ENCODE peak calls at places on chromosomes 11 and 22, in five cellular contexts. T is HCT116, U is astrocyte of the spinal cord, L is lower leg skin, W is fibroblast of mammary gland. D is an unnamed sample.

GRCh38 chr11:123195182-123196059 is at the start of gene CLMP:
- DNase-seq in T (no peak), U (peak), L (peak), W (peak), D (no peak)

GRCh38 chr11:75492181-75492820 is 33.4 kb downstream of the GDPD5 start:
- DNase-seq in T (no peak), U (no peak), L (no peak), W (no peak), D (no peak)

GRCh38 chr22:36383110-36383581 is 4.6 kb downstream of the MYH9 start:
- DNase-seq in T (no peak), U (peak), L (no peak), W (peak), D (no peak)

GRCh38 chr11:58289266-58289665 is 21.2 kb upstream of the OR10W1 start:
- DNase-seq in T (no peak), U (no peak), L (no peak), W (no peak), D (no peak)

GRCh38 chr11:109309153-109309552 is 112.8 kb upstream of the C11orf87 start:
- DNase-seq in T (no peak), U (peak), L (no peak), W (peak), D (no peak)

GRCh38 chr11:96228911-96229310 is 114.1 kb downstream of the MAML2 start:
- DNase-seq in T (no peak), U (no peak), L (no peak), W (no peak), D (no peak)

GRCh38 chr11:70251583-70252285 is 18.8 kb upstream of the PPFIA1 start:
- DNase-seq in T (no peak), U (no peak), L (no peak), W (no peak), D (no peak)

GRCh38 chr22:25375683-25376082 is 156.2 kb downstream of the CRYBB2 start:
- DNase-seq in T (no peak), U (no peak), L (no peak), W (no peak), D (no peak)

GRCh38 chr22:45612940-45613339 is 58.7 kb upstream of the ATXN10 start:
- DNase-seq in T (no peak), U (peak), L (no peak), W (peak), D (no peak)

GRCh38 chr11:128367573-128367972 is 219.8 kb downstream of the ETS1 start:
- DNase-seq in T (no peak), U (no peak), L (no peak), W (no peak), D (no peak)

GRCh38 chr11:134521452-134522289 is 109.6 kb upstream of the B3GAT1 start:
- DNase-seq in T (no peak), U (no peak), L (no peak), W (no peak), D (no peak)

GRCh38 chr11:126602993-126603392 is 247.5 kb downstream of the ST3GAL4 start:
- DNase-seq in T (no peak), U (no peak), L (no peak), W (no peak), D (no peak)

GRCh38 chr11:75554258-75555022 is 7.6 kb upstream of the SERPINH1 start:
- DNase-seq in T (no peak), U (peak), L (peak), W (peak), D (peak)

GRCh38 chr22:26669060-26669481 is 11.7 kb downstream of the MIAT start:
- DNase-seq in T (peak), U (peak), L (no peak), W (peak), D (no peak)

GRCh38 chr22:29096736-29097669 is 24.2 kb downstream of the KREMEN1 start:
- DNase-seq in T (no peak), U (no peak), L (no peak), W (peak), D (no peak)

GRCh38 chr11:104442320-104442719 is 278.4 kb upstream of the PDGFD start:
- DNase-seq in T (no peak), U (no peak), L (no peak), W (no peak), D (no peak)

GRCh38 chr11:73321342-73322110 is 13.4 kb downstream of the ARHGEF17 start:
- DNase-seq in T (no peak), U (peak), L (no peak), W (no peak), D (no peak)

DNA sequence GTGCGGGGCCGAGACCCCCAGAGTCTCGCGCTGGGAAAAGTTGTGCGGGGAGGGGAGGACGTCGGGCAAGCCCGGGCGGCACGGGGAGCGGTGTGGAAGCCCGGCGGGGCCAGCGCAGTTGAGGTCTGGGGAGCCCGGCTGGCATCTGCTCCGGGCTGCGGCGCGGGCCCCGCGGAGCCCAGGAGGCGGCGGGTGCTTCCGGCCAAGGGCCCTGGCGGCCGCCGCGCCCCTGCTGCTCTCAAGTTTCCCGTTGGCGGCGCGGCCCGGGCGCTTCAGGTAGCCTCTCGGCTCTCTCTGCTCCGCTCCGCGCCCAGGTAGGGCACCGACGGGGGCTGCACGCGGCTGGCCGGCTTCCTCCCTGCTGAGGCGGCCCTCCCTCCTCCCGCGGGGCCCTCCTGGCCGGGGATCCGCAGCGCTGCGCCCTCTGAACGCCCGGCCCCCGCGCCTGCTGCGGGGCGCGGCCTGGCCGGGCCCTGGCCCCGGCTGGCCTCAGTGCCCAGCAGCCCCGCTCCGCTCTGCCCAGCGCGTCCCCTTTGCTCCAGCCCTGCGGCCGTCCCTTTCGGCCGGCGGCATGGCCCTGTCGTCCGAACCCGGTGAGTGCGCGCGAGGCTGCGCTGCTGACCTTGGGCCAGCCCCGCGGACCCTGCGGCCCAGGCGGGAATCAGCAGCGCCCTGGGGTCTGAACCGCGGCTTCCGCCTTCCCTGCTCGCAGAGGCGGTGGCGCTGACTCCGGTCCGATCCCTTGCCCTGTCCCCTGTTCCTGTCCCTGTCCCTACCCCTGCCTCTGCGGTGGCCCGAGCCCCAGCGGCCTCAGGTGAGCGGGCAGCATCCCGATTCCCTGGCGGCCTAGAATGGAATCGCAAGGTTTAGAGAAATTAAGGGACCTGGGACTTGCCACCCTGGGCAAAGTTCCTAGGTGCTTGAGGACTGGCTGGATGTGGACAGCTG is 4.3 kb upstream of the AMPD3 start:
- DNase-seq in T (peak), U (peak), L (no peak), W (no peak), D (no peak)
- TF ChIP-seq CTCF in T (no peak), U (peak), L (no peak), W (peak), D (peak)

GRCh38 chr11:11663907-11664306 is 42.1 kb upstream of the GALNT18 start:
- DNase-seq in T (no peak), U (no peak), L (no peak), W (no peak), D (no peak)

GRCh38 chr11:11669447-11669846 is 47.6 kb upstream of the GALNT18 start:
- DNase-seq in T (no peak), U (no peak), L (no peak), W (no peak), D (no peak)

GRCh38 chr11:11668293-11668692 is 46.5 kb upstream of the GALNT18 start:
- DNase-seq in T (no peak), U (no peak), L (no peak), W (no peak), D (no peak)

GRCh38 chr11:11668781-11669180 is 47.0 kb upstream of the GALNT18 start:
- DNase-seq in T (no peak), U (no peak), L (no peak), W (no peak), D (no peak)

DNA sequence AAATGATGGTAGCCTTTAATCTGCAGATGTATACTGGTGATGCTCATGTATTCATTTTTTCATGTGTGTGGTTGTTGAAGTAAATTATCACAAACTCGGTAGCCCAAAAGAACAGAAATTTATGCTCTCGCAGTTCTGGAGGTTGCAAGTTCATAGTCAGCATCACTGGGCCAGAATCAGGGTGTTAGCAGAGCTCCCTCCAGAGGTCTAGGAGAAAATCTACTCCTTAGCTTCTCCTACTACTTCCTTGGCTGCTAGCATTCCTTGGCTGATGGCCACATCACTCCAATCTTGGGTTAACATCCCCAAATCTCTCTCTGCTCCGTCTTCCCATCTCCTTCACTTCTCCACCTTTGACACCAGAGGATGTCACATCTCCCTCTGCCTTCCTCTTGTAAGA is 45.3 kb upstream of the GALNT18 start:
- DNase-seq in T (no peak), U (no peak), L (no peak), W (peak), D (no peak)
- TF ChIP-seq CTCF in T (no peak), U (no peak), L (no peak), W (peak), D (no peak)

DNA sequence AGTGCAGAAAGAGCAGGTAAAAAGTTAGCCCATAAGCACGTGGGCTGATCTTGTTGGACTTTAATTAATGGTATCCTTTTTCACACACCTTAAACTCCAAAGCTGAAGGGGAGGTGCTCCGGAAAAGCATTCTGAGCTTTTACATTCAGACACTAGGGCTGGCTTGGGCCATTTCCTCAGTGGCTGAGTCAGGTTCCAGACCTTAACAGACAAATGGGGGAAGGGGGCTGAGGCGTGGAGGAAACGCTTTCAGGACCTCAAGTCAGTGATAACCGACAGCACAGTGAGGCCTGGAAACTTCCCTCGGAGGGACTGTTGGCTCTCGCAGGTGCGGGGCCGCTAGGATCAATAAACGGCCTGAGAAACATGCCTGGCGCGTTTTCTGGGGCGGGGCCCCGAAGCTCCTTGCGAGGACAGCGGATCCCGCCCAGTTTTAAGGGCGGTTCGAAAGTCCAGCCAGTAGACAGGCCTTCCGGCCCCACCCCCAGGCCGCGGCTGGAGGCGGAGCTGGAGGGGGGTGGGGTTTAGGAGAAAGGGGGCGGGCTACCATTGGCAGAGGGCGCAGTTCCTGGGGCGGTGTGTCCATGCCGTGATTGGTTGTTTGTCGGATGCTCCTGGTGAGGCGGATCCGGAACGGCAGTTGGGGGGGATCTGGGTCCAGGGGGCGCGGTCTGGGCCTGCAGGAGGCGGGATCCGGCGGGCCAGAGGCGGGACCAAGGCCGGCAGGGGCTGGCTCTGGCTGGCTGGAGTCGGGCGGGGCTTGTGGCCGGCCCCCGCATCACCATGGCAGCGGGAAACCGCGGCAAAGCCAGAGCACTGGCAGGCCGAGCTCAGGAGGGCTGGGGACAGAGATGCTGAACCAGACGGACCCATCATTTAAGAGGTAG is 8.0 kb downstream of the C11orf52 start:
- DNase-seq in T (peak), U (peak), L (peak), W (peak), D (peak)
- TF ChIP-seq CTCF in T (no peak), U (no peak), L (no peak), W (peak), D (peak)

GRCh38 chr22:37818397-37819099 is 4.6 kb upstream of the GALR3 start:
- DNase-seq in T (no peak), U (peak), L (peak), W (peak), D (no peak)
- TF ChIP-seq CTCF in T (no peak), U (peak), L (no peak), W (no peak), D (peak)

GRCh38 chr11:613369-613968 is 2.3 kb downstream of the IRF7 start:
- DNase-seq in T (peak), U (no peak), L (peak), W (peak), D (no peak)

GRCh38 chr11:612961-613300 is 2.8 kb downstream of the IRF7 start:
- DNase-seq in T (no peak), U (no peak), L (peak), W (no peak), D (peak)

GRCh38 chr11:611001-611996 is 4.5 kb downstream of the IRF7 start:
- DNase-seq in T (no peak), U (no peak), L (peak), W (no peak), D (no peak)

GRCh38 chr11:614091-614582 is 1.6 kb downstream of the IRF7 start:
- DNase-seq in T (no peak), U (no peak), L (peak), W (no peak), D (no peak)

GRCh38 chr11:612201-612960 is 3.4 kb downstream of the IRF7 start:
- DNase-seq in T (peak), U (no peak), L (peak), W (peak), D (peak)
- TF ChIP-seq CTCF in T (no peak), U (peak), L (no peak), W (peak), D (peak)

DNA sequence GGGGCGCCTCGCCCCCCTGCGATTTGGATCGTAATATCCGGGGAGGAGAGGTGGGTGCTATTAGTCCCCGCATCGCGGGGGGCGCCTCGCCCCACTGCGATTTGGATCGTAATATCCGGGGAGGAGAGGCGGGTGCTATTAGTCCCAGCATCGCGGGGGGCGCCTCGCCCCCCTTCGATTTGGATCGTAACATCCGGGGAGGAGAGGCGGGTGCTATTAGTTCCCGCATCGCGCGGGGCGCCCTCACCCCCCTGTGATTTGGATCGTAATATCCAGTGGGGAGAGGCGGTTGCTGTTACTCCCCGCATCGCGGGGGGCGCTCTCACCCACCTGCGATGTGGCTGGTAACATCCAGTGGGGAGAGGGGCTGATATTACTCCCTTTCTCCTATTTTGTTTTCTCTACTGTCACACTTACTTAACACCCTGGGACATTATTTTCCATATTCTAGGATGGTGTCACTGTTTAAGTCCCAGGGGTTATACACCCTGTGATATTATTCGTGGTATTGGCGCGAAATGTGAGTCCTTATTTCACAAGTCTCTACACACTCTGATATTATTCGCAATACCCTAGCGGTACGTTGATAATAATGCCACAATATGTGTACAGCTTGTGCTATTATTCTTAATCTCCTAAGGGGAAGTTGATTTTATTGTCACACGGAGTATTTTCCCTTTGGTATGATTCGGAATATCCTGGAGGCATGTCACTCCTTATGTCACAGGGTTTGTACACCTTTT is 57.8 kb upstream of the ALDH3B2 start:
- DNase-seq in T (peak), U (no peak), L (peak), W (no peak), D (no peak)
- TF ChIP-seq CTCF in T (peak), U (no peak), L (no peak), W (peak), D (no peak)

DNA sequence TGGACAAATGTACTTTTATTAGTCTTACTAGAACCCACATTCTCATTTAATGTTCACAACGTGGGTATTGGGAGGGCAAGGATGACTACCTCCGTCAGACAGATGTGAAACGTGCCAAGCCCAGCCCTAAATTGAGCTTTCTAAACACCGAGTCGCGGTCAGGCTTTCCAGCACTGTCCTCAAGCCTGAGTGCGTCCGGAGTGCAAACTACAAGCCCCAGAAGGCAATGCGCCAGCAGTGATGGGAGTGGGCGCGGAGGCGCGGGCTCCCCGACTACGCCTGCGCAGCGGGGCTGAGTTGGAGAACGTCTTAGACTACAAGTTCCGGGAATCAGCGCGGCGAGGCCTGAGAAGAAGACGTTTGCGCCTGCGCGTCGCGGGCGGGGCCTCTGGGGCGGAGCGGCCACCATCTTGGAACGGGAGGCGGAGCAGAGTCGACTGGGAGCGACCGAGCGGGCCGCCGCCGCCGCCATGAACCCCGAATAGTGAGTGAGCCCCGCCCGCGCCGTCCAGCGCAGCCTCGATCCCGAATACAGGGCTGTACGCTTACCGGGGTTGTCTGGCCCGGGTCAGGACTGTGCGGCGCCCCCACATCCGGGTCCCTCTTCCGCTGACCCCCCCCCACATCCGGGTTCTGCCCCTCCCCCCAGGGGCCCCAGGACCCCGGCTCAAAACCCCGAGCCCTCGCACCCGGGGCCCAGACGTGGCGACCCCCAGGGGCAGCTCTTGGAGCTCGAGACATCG is at the start of gene RAB1B:
- DNase-seq in T (peak), U (peak), L (peak), W (peak), D (peak)
- TF ChIP-seq CTCF in T (no peak), U (no peak), L (no peak), W (no peak), D (no peak)

DNA sequence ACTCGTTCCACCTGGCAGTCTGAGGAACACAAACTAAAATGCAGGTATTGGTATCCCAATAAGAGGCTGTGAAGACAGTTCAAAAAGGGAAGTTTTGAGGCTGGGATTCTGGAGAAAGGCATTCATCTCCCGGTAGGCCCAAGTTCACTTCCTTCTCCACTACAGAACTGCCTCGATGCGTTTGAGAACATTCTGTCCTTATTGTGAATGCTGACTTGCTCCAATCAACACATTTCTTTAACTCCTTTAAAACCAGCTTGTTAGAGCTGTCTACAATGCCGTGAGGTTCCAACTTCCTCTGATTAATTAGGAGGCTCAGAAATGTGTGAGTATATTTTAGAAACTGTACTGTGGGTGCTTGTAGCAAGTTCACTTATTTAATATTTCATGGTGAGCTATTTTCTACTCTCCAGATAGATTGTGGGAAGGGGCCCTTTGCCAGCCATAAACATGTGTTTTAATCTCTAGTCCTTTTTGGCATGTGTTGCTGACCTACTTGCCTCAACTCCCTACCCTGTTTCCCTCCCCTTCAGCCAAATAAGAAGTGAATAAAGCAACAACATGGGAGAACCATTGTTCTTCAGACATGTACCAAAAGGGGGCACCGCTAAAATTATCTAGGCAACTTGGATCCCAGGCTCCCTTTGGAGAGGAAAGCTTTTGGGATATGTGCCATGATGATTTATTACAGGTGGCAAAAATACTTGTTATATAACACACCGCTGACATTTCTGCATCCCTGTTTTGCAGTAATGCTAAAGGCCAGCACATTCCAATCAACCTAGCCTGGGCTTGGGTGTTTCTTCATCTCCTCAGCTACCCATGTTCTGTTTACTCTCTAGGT is 245.6 kb downstream of the BLID start:
- DNase-seq in T (no peak), U (no peak), L (no peak), W (peak), D (no peak)
- TF ChIP-seq CTCF in T (peak), U (no peak), L (no peak), W (peak), D (no peak)

GRCh38 chr11:34840736-34841386 is 75.3 kb downstream of the APIP start:
- DNase-seq in T (peak), U (no peak), L (no peak), W (peak), D (no peak)
- TF ChIP-seq CTCF in T (peak), U (peak), L (no peak), W (peak), D (peak)

D was measured in osteocyte.